ENCODE peak calls at places on chromosomes 4 and X, in ten cellular contexts. I, G, K, P, O, N, L, C, E and A are unnamed samples.

GRCh38 chr4:76570141-76570989 is 135.3 kb downstream of the SHROOM3 start:
- DNase-seq in E (no peak), K (no peak), N (no peak), I (no peak), C (no peak), L (no peak), P (no peak), G (no peak), O (peak), A (peak)

GRCh38 chr4:102500371-102501175 is 586 bp upstream of the NFKB1 start:
- DNase-seq in N (no peak), I (peak), G (no peak), K (peak), E (peak), C (no peak), O (peak), L (peak), P (peak), A (peak)

GRCh38 chr4:11408569-11408968 is 20.1 kb downstream of the HS3ST1 start:
- DNase-seq in E (no peak), P (no peak), I (no peak), O (no peak), G (no peak), C (no peak), N (no peak), L (no peak), K (no peak), A (no peak)

GRCh38 chr4:32290102-32290501 is 1569.9 kb downstream of the PCDH7 start:
- DNase-seq in O (no peak), I (no peak), P (no peak), L (no peak), K (no peak), E (no peak), G (no peak), N (no peak), C (no peak), A (no peak)

GRCh38 chr4:169060396-169061081 is 50.5 kb upstream of the CBR4 start:
- DNase-seq in P (no peak), C (no peak), O (no peak), K (peak), L (no peak), N (no peak), G (no peak), I (no peak), E (no peak), A (peak)

GRCh38 chr4:102253860-102254259 is 91.4 kb downstream of the SLC39A8 start:
- DNase-seq in G (no peak), I (no peak), E (no peak), C (no peak), O (no peak), P (no peak), N (no peak), L (no peak), K (no peak), A (no peak)

GRCh38 chr4:7398104-7398423 is 36.7 kb downstream of the PSAPL1 start:
- DNase-seq in I (no peak), P (no peak), L (peak), O (peak), N (no peak), K (peak), E (no peak), G (no peak), C (no peak), A (peak)

GRCh38 chr4:26081795-26082498 is 167.9 kb downstream of the SMIM20 start:
- DNase-seq in I (peak), N (no peak), E (no peak), C (no peak), K (peak), O (peak), L (peak), P (no peak), G (no peak), A (peak)

GRCh38 chr4:112731715-112732114 is 94.8 kb downstream of the LARP7 start:
- DNase-seq in I (no peak), C (no peak), L (no peak), O (no peak), G (no peak), E (no peak), P (no peak), N (no peak), K (no peak), A (no peak)

GRCh38 chrX:13473666-13474516 is 95.5 kb upstream of the EGFL6 start:
- DNase-seq in G (no peak), N (no peak), E (no peak), C (no peak), P (peak), K (peak), L (peak), O (no peak), I (peak), A (peak)

GRCh38 chrX:115023811-115024210 is 6.4 kb upstream of the IL13RA2 start:
- DNase-seq in C (no peak), E (no peak), O (no peak), N (no peak), I (no peak), K (no peak), G (no peak), L (no peak), P (no peak), A (no peak)

GRCh38 chr4:148064451-148064850 is 332.6 kb downstream of the ARHGAP10 start:
- DNase-seq in C (no peak), N (no peak), G (no peak), E (no peak), O (no peak), K (no peak), P (no peak), L (no peak), I (no peak), A (no peak)

GRCh38 chr4:3291411-3291968 is 1.3 kb upstream of the RGS12 start:
- DNase-seq in K (no peak), L (no peak), P (no peak), G (no peak), O (peak), E (no peak), N (no peak), I (no peak), C (no peak), A (no peak)

GRCh38 chrX:39922926-39923325 is 174.8 kb downstream of the BCOR start:
- DNase-seq in P (no peak), G (no peak), I (no peak), C (no peak), E (no peak), K (no peak), L (no peak), O (no peak), N (no peak), A (no peak)

GRCh38 chrX:135974279-135974856 is 580 bp upstream of the MMGT1 start:
- DNase-seq in K (peak), P (peak), N (no peak), I (peak), C (no peak), O (peak), E (peak), L (peak), G (no peak), A (peak)

GRCh38 chr4:29295280-29295679 is 1424.9 kb upstream of the PCDH7 start:
- DNase-seq in C (no peak), O (no peak), P (no peak), N (no peak), E (no peak), I (no peak), L (no peak), G (no peak), K (no peak), A (peak)

GRCh38 chr4:92433272-92433758 is 129.5 kb downstream of the GRID2 start:
- DNase-seq in N (no peak), O (no peak), L (no peak), I (no peak), E (no peak), K (no peak), P (no peak), G (no peak), C (no peak), A (no peak)

GRCh38 chr4:8727546-8728510 is 135.3 kb downstream of the CPZ start:
- DNase-seq in G (no peak), E (no peak), P (no peak), I (no peak), N (no peak), O (no peak), K (no peak), C (no peak), L (no peak), A (no peak)

GRCh38 chrX:10608099-10608498 is 12.3 kb downstream of the MID1 start:
- DNase-seq in K (peak), P (no peak), N (no peak), O (no peak), I (no peak), E (no peak), L (peak), C (no peak), G (no peak), A (peak)

GRCh38 chr4:185305979-185306442 is 89.7 kb downstream of the LRP2BP start:
- DNase-seq in I (no peak), P (no peak), L (peak), K (peak), G (no peak), O (no peak), N (no peak), E (no peak), C (peak), A (peak)

GRCh38 chrX:17017134-17017533 is 70.7 kb downstream of the REPS2 start:
- DNase-seq in N (no peak), C (no peak), K (no peak), O (no peak), E (no peak), P (no peak), I (no peak), G (no peak), L (no peak), A (no peak)

GRCh38 chr4:95379633-95380032 is 169.1 kb downstream of the UNC5C start:
- DNase-seq in L (no peak), C (no peak), I (no peak), N (no peak), P (no peak), G (no peak), E (no peak), O (no peak), K (no peak), A (no peak)

GRCh38 chrX:31126205-31126604 is 54.4 kb upstream of the FTHL17 start:
- DNase-seq in I (no peak), O (no peak), L (peak), P (no peak), C (no peak), K (peak), E (no peak), N (no peak), G (no peak), A (peak)

GRCh38 chrX:40097492-40098263 is at the start of gene BCOR:
- DNase-seq in E (peak), I (peak), C (no peak), G (peak), N (no peak), O (peak), L (peak), P (no peak), K (peak), A (peak)

GRCh38 chr4:129994715-129995114 is 898.8 kb downstream of the C4orf33 start:
- DNase-seq in O (no peak), C (no peak), I (no peak), N (no peak), K (no peak), L (no peak), P (no peak), E (no peak), G (no peak), A (no peak)

GRCh38 chrX:133417364-133417763 is 2.1 kb upstream of the GPC4 start:
- DNase-seq in G (no peak), N (no peak), O (no peak), P (no peak), K (no peak), E (no peak), L (no peak), C (no peak), I (no peak), A (no peak)

GRCh38 chr4:88528861-88529260 is 5.3 kb upstream of the PYURF start:
- DNase-seq in L (peak), P (no peak), I (no peak), G (no peak), O (no peak), K (peak), C (no peak), E (no peak), N (no peak), A (peak)